ENCODE peak calls at places on chromosome 16, in ten cellular contexts. G is HAP-1; R is left ventricle myocardium inferior; C is DMS53; Z is effector CD4-positive, alpha-beta T cell; B is activated CD4-positive, alpha-beta T cell treated with anti-CD3 and anti-CD28 coated beads, Interleukin-2, amount 50 U/mL, for 24 hours; P is colonic mucosa; N is tibial artery; T is dorsolateral prefrontal cortex; F is T-cell. M is an unnamed sample.

GRCh38 chr16:52455549-52456277 is 91.2 kb downstream of the TOX3 start:
- DNase-seq in P (peak; percentile 45), F (no peak), G (no peak), B (no peak), Z (no peak), T (no peak), R (no peak), N (no peak), C (no peak), M (no peak)

GRCh38 chr16:88407807-88408206 is 25.0 kb downstream of the ZNF469 start:
- DNase-seq in C (no peak), Z (no peak), N (no peak), P (no peak), G (no peak), B (no peak), R (no peak), F (no peak), T (no peak), M (no peak)

GRCh38 chr16:77093999-77094398 is 97.0 kb upstream of the MON1B start:
- DNase-seq in R (no peak), G (no peak), B (no peak), F (no peak), T (no peak), C (no peak), P (no peak), Z (no peak), N (no peak), M (no peak)

GRCh38 chr16:82945420-82946096 is 318.8 kb downstream of the CDH13 start:
- DNase-seq in F (no peak), T (no peak), N (no peak), P (no peak), Z (no peak), C (no peak), R (no peak), G (no peak), B (no peak), M (no peak)

GRCh38 chr16:84357191-84357651 is 11.1 kb upstream of the ATP2C2 start:
- DNase-seq in R (no peak), P (no peak), N (no peak), C (no peak), F (no peak), T (peak; percentile 31), G (no peak), Z (no peak), B (no peak), M (no peak)

GRCh38 chr16:53043986-53044571 is 8.6 kb downstream of the CHD9NB start:
- DNase-seq in R (no peak), C (no peak), B (no peak), Z (no peak), P (peak; percentile 52), N (no peak), T (no peak), G (no peak), F (no peak), M (no peak)

GRCh38 chr16:19523184-19523558 is 571 bp upstream of the CCP110 start:
- DNase-seq in F (no peak), B (no peak), Z (no peak), C (no peak), N (no peak), G (no peak), P (peak; percentile 31), T (no peak), R (no peak), M (no peak)

GRCh38 chr16:90010676-90011075 is 8.6 kb downstream of the DBNDD1 start:
- DNase-seq in G (no peak), N (no peak), F (no peak), B (no peak), T (no peak), Z (no peak), R (no peak), P (no peak), C (no peak), M (no peak)

GRCh38 chr16:17275076-17275732 is 195.6 kb downstream of the XYLT1 start:
- DNase-seq in C (no peak), Z (no peak), B (no peak), T (no peak), F (no peak), P (peak; percentile 94), N (no peak), R (no peak), G (no peak), M (no peak)

GRCh38 chr16:814974-815373 is 14.4 kb upstream of the GNG13 start:
- DNase-seq in B (no peak), Z (no peak), R (no peak), G (no peak), P (no peak), C (no peak), N (no peak), T (no peak), F (no peak), M (no peak)

GRCh38 chr16:15509051-15509592 is 74.7 kb downstream of the BMERB1 start:
- DNase-seq in P (no peak), G (no peak), N (no peak), C (no peak), R (no peak), B (no peak), F (no peak), T (peak; percentile 62), Z (no peak), M (no peak)

GRCh38 chr16:68636064-68636551 is 9.0 kb upstream of the CDH3 start:
- DNase-seq in P (no peak), B (no peak), F (no peak), N (no peak), G (no peak), C (no peak), T (no peak), Z (no peak), R (no peak), M (no peak)

GRCh38 chr16:86363057-86363490 is 147.3 kb upstream of the FOXF1 start:
- DNase-seq in T (no peak), P (no peak), C (no peak), F (no peak), B (no peak), N (no peak), G (peak; percentile 69), Z (no peak), R (no peak), M (peak; percentile 42)

GRCh38 chr16:65388592-65388991 is 266.7 kb upstream of the CDH11 start:
- DNase-seq in R (no peak), B (no peak), N (no peak), G (no peak), F (no peak), T (no peak), C (no peak), Z (no peak), P (no peak), M (no peak)

GRCh38 chr16:79217375-79218011 is 383.0 kb downstream of the MAF start:
- DNase-seq in B (no peak), F (no peak), Z (no peak), N (no peak), G (no peak), R (no peak), C (no peak), T (no peak), P (no peak), M (no peak)

GRCh38 chr16:29009050-29009837 is 24.4 kb downstream of the LAT start:
- DNase-seq in P (no peak), C (no peak), Z (no peak), B (no peak), F (no peak), N (no peak), T (no peak), G (no peak), R (no peak), M (no peak)

GRCh38 chr16:81181013-81181720 is 57.3 kb upstream of the BCO1 start:
- DNase-seq in C (peak; percentile 62), T (no peak), G (peak; percentile 68), N (peak; percentile 95), B (no peak), R (peak; percentile 81), F (no peak), P (peak; percentile 66), Z (no peak), M (peak; percentile 91)

GRCh38 chr16:14548933-14549788 is 80.9 kb downstream of the PARN start:
- DNase-seq in P (no peak), Z (no peak), R (no peak), B (no peak), G (peak; percentile 23), T (no peak), N (no peak), C (peak; percentile 21), F (no peak), M (no peak)

GRCh38 chr16:65024649-65025243 is 97.1 kb downstream of the CDH11 start:
- DNase-seq in T (no peak), F (no peak), Z (no peak), B (no peak), R (no peak), P (no peak), N (no peak), C (no peak), G (no peak), M (no peak)

M was measured in aorta.